ENCODE peak calls at places on chromosome 18, in ten cellular contexts. Y is astrocyte; Q is effector memory CD8-positive, alpha-beta T cell; A is stimulated activated effector memory CD8-positive, alpha-beta T cell treated with anti-CD3 and anti-CD28 coated beads, Interleukin-12 subunit alpha, Interleukin-12 subunit beta, amount 100 ng/mL, for 72 hours; G is A549; C is T-helper 1 cell; K is ELF-1; V is HFFc6; R is adipocyte; S is epithelial cell of esophagus. N is an unnamed sample.

GRCh38 chr18:31741096-31741735 is 19.5 kb downstream of the SLC25A52 start:
- DNase-seq in K (no peak), S (peak; percentile 49), G (peak; percentile 27), R (peak; percentile 72), C (no peak), A (peak; percentile 30), V (peak; percentile 4), Y (peak; percentile 11), Q (peak; percentile 54), N (no peak)

GRCh38 chr18:49976810-49977209 is 163.5 kb upstream of the ACAA2 start:
- DNase-seq in R (no peak), K (no peak), Q (no peak), Y (peak; percentile 2), C (no peak), V (no peak), S (no peak), A (no peak), G (no peak), N (no peak)

GRCh38 chr18:13308369-13308768 is 89.8 kb downstream of the LDLRAD4 start:
- DNase-seq in Q (peak; percentile 3), V (no peak), C (no peak), Y (no peak), A (no peak), S (no peak), R (no peak), K (no peak), G (no peak), N (no peak)

GRCh38 chr18:48452863-48453323 is 43.7 kb upstream of the ZBTB7C start:
- DNase-seq in C (no peak), G (no peak), R (peak; percentile 37), V (no peak), S (peak; percentile 48), Q (no peak), K (no peak), Y (peak; percentile 36), A (no peak), N (no peak)

GRCh38 chr18:35467624-35468016 is 30.1 kb downstream of the INO80C start:
- DNase-seq in G (no peak), V (no peak), C (no peak), Y (no peak), Q (no peak), R (no peak), K (no peak), S (no peak), A (no peak), N (no peak)

GRCh38 chr18:12838178-12838634 is 45.8 kb downstream of the PTPN2 start:
- DNase-seq in G (peak; percentile 92), Q (peak; percentile 14), K (no peak), A (peak; percentile 9), Y (peak; percentile 90), S (peak; percentile 98), R (peak; percentile 94), C (no peak), V (peak; percentile 87), N (peak; percentile 93)

GRCh38 chr18:66729459-66730239 is 125.8 kb upstream of the CDH19 start:
- DNase-seq in R (no peak), Y (no peak), G (no peak), K (no peak), C (no peak), A (no peak), Q (no peak), V (no peak), S (no peak), N (no peak)

GRCh38 chr18:74630804-74631203 is 33.1 kb downstream of the ZNF407 start:
- DNase-seq in S (no peak), K (no peak), Y (no peak), Q (no peak), C (no peak), V (no peak), G (no peak), A (no peak), R (no peak), N (no peak)

GRCh38 chr18:53070706-53071105 is 730.7 kb downstream of the DCC start:
- DNase-seq in C (no peak), Y (no peak), A (no peak), G (no peak), Q (no peak), K (no peak), V (no peak), S (no peak), R (no peak), N (no peak)

GRCh38 chr18:41134426-41134825 is 820.6 kb upstream of the PIK3C3 start:
- DNase-seq in Y (peak; percentile 68), R (no peak), Q (no peak), G (no peak), S (peak; percentile 39), V (no peak), K (no peak), C (no peak), A (no peak), N (no peak)

GRCh38 chr18:72652990-72653593 is 109.0 kb upstream of the CBLN2 start:
- DNase-seq in R (peak; percentile 42), K (peak; percentile 16), Y (no peak), V (no peak), A (no peak), G (peak; percentile 43), Q (no peak), C (no peak), S (peak; percentile 58), N (peak; percentile 16)

GRCh38 chr18:62280058-62280457 is 45.1 kb upstream of the TNFRSF11A start:
- DNase-seq in V (no peak), G (no peak), S (peak; percentile 18), Y (no peak), C (no peak), Q (no peak), A (no peak), K (no peak), R (no peak), N (no peak)

GRCh38 chr18:5420909-5421308 is 122.9 kb downstream of the EPB41L3 start:
- DNase-seq in S (no peak), R (no peak), K (no peak), C (no peak), V (no peak), Q (no peak), A (no peak), G (no peak), Y (no peak), N (no peak)

N was measured in kidney epithelial cell.